ENCODE peak calls at places on chromosome 17, in five cellular contexts. L, U, N, I and V are unnamed samples.

GRCh38 chr17:13428611-13429042 is 173.1 kb downstream of the HS3ST3A1 start:
- DNase-seq in I (no peak), N (no peak), L (no peak), U (peak; percentile 49), V (no peak)

GRCh38 chr17:45296833-45297124 is 20.0 kb downstream of the MAP3K14 start:
- DNase-seq in I (peak; percentile 48), L (no peak), U (no peak), N (no peak), V (no peak)

GRCh38 chr17:77470800-77471733 is 330.3 kb downstream of the SEC14L1 start:
- DNase-seq in I (peak; percentile 51), L (peak; percentile 43), N (peak; percentile 70), U (peak; percentile 70), V (peak; percentile 66)

GRCh38 chr17:70882504-70882903 is 713.2 kb downstream of the KCNJ2 start:
- DNase-seq in N (no peak), L (no peak), U (no peak), I (no peak), V (no peak)

GRCh38 chr17:69967910-69968411 is 107.1 kb upstream of the KCNJ16 start:
- DNase-seq in U (peak; percentile 100), L (peak; percentile 98), N (no peak), I (no peak), V (no peak)

GRCh38 chr17:1055751-1056645 is 59.1 kb downstream of the TIMM22 start:
- DNase-seq in N (peak; percentile 81), L (peak; percentile 59), U (peak; percentile 44), I (peak; percentile 37), V (peak; percentile 81)

GRCh38 chr17:33904438-33904837 is 350.6 kb upstream of the CCL2 start:
- DNase-seq in I (no peak), L (no peak), U (no peak), N (no peak), V (no peak)

GRCh38 chr17:29722411-29723198 is 99.9 kb upstream of the CORO6 start:
- DNase-seq in L (peak; percentile 73), N (peak; percentile 45), I (no peak), U (peak; percentile 25), V (no peak)

GRCh38 chr17:2087597-2088211 is 32.8 kb downstream of the HIC1 start:
- DNase-seq in I (no peak), U (peak; percentile 63), L (peak; percentile 12), N (no peak), V (no peak)

GRCh38 chr17:322006-322780 is 30.4 kb downstream of the RPH3AL start:
- DNase-seq in L (no peak), U (no peak), N (no peak), I (no peak), V (no peak)

DNA sequence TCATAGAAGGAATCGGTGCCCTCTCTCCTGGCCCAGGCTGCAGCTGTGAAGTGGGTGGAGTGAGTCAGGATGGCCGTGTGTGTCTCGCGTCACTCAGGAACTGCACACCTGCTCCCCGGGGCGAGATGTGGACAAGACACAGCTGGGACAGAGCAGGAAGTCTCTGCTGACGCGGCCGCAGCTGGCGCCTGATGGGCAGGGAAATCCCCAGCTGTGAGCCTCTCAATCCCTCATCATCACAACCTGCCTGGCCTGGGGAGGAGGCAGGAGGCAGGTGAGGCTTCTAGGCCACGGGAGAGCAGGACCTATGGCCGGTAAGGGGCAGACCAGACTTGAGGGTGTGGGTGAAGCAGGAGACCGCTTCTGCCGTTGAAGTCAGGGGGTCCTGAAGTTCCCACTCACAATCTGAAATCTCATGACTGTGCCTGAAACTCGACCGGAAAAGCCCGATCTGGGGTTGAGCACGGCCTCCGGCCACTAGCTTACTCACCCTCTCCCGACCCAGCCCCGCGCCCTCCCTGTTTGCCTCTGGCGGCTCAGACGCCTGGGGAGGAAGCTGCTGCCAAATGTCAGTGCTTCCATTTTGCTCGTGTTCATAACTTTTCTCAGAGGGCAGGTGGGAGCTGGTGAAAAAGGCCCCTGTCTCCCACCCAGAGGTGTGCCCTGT is 1.1 kb upstream of the TRPV3 start:
- DNase-seq in L (peak; percentile 92), I (peak; percentile 74), U (peak; percentile 7), N (no peak), V (no peak)
- H2AFZ ChIP-seq in L (peak overlapping the region; percentile 93), I (peak overlapping the region; percentile 41), U (peak overlapping the region; percentile 55), N (no peak overlapping the region), V (no peak overlapping the region)

GRCh38 chr17:62823111-62823895 is 15.2 kb upstream of the MARCHF10 start:
- DNase-seq in I (peak; percentile 56), U (peak; percentile 41), L (no peak), N (no peak), V (no peak)
- H2AFZ ChIP-seq in I (peak overlapping the region; percentile 56), U (no peak overlapping the region), L (no peak overlapping the region), N (no peak overlapping the region), V (no peak overlapping the region)

GRCh38 chr17:6173653-6174052 is 103.5 kb downstream of the WSCD1 start:
- DNase-seq in L (no peak), N (no peak), U (no peak), I (no peak), V (no peak)
- H2AFZ ChIP-seq in L (no peak overlapping the region), N (no peak overlapping the region), U (no peak overlapping the region), I (no peak overlapping the region), V (no peak overlapping the region)

DNA sequence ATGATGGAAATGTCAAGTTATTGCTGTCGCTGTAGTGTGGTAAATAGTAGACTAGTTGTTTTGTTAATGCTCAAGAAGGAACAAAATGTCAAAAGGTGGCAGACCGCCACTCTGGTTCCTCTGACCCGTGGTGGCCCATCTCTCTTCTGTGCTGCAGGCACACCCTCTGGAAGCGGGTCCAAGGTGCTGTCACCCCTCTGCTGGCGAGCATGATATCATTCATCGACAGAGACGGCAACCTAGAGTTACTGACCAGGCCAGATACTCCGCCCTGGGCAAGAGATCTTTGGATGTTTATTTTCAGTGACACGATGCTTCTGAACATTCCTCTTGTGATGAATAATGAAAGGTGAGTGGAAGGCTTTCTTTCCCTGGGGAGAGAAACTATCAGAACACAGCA is 56.8 kb upstream of the ENDOV start:
- DNase-seq in N (no peak), U (no peak), I (no peak), L (no peak), V (no peak)
- H2AFZ ChIP-seq in N (no peak overlapping the region), U (no peak overlapping the region), I (no peak overlapping the region), L (no peak overlapping the region), V (no peak overlapping the region)

GRCh38 chr17:16909472-16909871 is 62.4 kb downstream of the TNFRSF13B start:
- DNase-seq in N (no peak), I (no peak), U (no peak), L (no peak), V (no peak)

GRCh38 chr17:16911141-16911937 is 60.6 kb downstream of the TNFRSF13B start:
- DNase-seq in N (no peak), L (no peak), U (peak; percentile 51), I (no peak), V (no peak)

GRCh38 chr17:16909887-16910286 is 62.0 kb downstream of the TNFRSF13B start:
- DNase-seq in N (no peak), L (no peak), U (no peak), I (no peak), V (no peak)

GRCh38 chr17:16910341-16910740 is 61.6 kb downstream of the TNFRSF13B start:
- DNase-seq in U (no peak), N (no peak), I (no peak), L (no peak), V (no peak)

DNA sequence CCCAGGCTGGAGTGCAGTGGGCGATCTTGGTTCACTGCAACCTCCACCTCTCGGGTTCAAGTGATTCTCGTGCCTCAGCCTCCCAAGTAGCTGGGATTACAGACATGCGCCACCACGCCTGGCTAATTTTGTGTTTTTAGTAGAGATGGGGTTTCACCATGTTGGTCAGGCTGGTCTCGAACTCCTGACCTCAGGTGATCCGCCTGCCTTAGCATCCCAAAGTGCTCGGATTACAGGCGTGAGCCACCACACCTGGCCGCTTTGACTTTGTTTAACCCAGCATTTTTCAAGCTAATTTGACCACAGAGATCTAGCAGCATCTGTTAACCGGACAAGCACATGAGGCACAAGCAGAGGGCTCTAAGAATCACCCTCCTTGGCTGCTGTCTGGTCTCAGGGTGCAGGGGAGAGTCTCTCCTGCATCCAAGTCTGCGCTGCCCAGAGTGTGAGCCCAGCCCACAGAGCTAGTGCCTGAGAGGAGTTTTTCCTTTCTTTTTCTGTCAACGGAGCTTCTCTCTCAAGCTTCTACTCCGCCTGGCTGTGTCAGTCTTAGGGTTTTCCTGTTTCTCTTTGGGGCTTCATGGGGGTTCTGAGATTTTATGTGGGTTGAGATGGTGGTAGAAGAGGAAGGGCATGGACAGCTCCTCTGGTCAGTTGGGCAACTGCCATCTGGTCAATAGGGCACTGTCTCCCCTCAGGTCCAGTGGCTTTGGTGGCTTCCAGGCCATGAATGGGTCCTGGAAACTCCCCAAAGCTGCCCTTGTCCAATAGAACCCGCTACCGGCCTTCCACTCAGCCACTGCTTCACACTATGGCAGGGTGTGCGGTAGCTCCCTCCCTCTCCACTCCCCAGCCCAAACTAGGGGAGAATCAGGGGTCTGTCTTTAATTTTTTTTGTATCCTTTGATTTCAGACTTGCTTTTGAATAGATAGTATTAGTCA is 59.6 kb downstream of the TNFRSF13B start:
- DNase-seq in L (no peak), N (no peak), U (no peak), I (no peak), V (no peak)
- H2AFZ ChIP-seq in L (no peak overlapping the region), N (no peak overlapping the region), U (no peak overlapping the region), I (no peak overlapping the region), V (no peak overlapping the region)